ENCODE peak calls at places on chromosomes 3 and 15, in eight cellular contexts. Z is GM23248; X is stimulated activated CD4-positive, alpha-beta T cell treated with anti-CD3 and anti-CD28 coated beads, Interleukin-4, amount 100 ng/mL, for 1 hour; P is NAMALWA; S is body of pancreas; R is activated CD8-positive, alpha-beta memory T cell treated with anti-CD3 and anti-CD28 coated beads for 4 hours; A is hippocampal formation; O is GM13976. L is an unnamed sample.

GRCh38 chr3:194974468-194975135 is 288.9 kb downstream of the FAM43A start:
- DNase-seq in Z (no peak), X (no peak), P (no peak), S (no peak), R (no peak), A (no peak), O (no peak), L (no peak)

GRCh38 chr15:71044006-71044405 is 71.3 kb upstream of the THSD4 start:
- DNase-seq in Z (peak), X (no peak), P (no peak), S (no peak), R (no peak), A (no peak), O (no peak), L (no peak)

GRCh38 chr3:43378066-43378935 is 92.0 kb downstream of the SNRK start:
- DNase-seq in Z (peak), X (peak), P (peak), S (peak), R (peak), A (no peak), O (peak), L (no peak)

GRCh38 chr15:74543583-74543982 is 2.6 kb downstream of the ARID3B start:
- DNase-seq in Z (no peak), X (peak), P (peak), S (no peak), R (peak), A (no peak), O (no peak), L (no peak)

GRCh38 chr3:14537590-14538450 is 2.3 kb downstream of the GRIP2 start:
- DNase-seq in Z (peak), X (no peak), P (peak), S (no peak), R (no peak), A (no peak), O (no peak), L (no peak)

GRCh38 chr15:101357885-101358284 is 62.8 kb upstream of the SNRPA1 start:
- DNase-seq in Z (no peak), X (no peak), P (no peak), S (no peak), R (no peak), A (no peak), O (no peak), L (no peak)

GRCh38 chr3:87473944-87474343 is 197.6 kb upstream of the POU1F1 start:
- DNase-seq in Z (no peak), X (no peak), P (no peak), S (no peak), R (no peak), A (no peak), O (no peak), L (no peak)

GRCh38 chr3:14169871-14170270 is 8.5 kb downstream of the XPC start:
- DNase-seq in Z (peak), X (no peak), P (no peak), S (no peak), R (no peak), A (no peak), O (no peak), L (no peak)

GRCh38 chr15:39784638-39785037 is 2.0 kb upstream of the FSIP1 start:
- DNase-seq in Z (no peak), X (no peak), P (no peak), S (no peak), R (no peak), A (no peak), O (no peak), L (no peak)

GRCh38 chr15:62362608-62363007 is 197.5 kb upstream of the C2CD4B start:
- DNase-seq in Z (peak), X (no peak), P (no peak), S (no peak), R (no peak), A (no peak), O (no peak), L (peak)

GRCh38 chr3:102599819-102600576 is 165.2 kb downstream of the ZPLD1 start:
- DNase-seq in Z (no peak), X (no peak), P (no peak), S (no peak), R (no peak), A (no peak), O (no peak), L (no peak)

GRCh38 chr3:65348596-65348995 is 660.8 kb upstream of the ADAMTS9 start:
- DNase-seq in Z (peak), X (no peak), P (no peak), S (no peak), R (no peak), A (no peak), O (no peak), L (peak)

GRCh38 chr3:49793486-49794085 is 6.1 kb downstream of the CDHR4 start:
- DNase-seq in Z (no peak), X (no peak), P (no peak), S (no peak), R (no peak), A (no peak), O (no peak), L (no peak)

GRCh38 chr15:23372284-23372683 is 17.7 kb downstream of the GOLGA8S start:
- DNase-seq in Z (no peak), X (no peak), P (no peak), S (no peak), R (no peak), A (no peak), O (no peak), L (no peak)